ENCODE peak calls at places on chromosomes 3 and 15, in nine cellular contexts. Y, J, G, D, A, F, V, S and Z are unnamed samples.

GRCh38 chr3:194861375-194861774 is 175.7 kb downstream of the FAM43A start:
- DNase-seq in A (no peak), F (no peak), D (no peak), G (no peak), V (no peak), S (no peak), J (no peak), Y (no peak), Z (no peak)

GRCh38 chr3:172065534-172065933 is 26.2 kb downstream of the FNDC3B start:
- DNase-seq in J (no peak), V (no peak), D (no peak), A (no peak), S (no peak), F (peak), G (no peak), Y (no peak), Z (peak)

GRCh38 chr3:107690522-107691138 is 167.9 kb downstream of the BBX start:
- DNase-seq in V (peak), Y (no peak), J (no peak), A (peak), F (no peak), D (no peak), G (peak), S (peak), Z (peak)

GRCh38 chr3:140355481-140355880 is 322.4 kb upstream of the TRIM42 start:
- DNase-seq in G (no peak), Y (no peak), F (no peak), A (no peak), V (no peak), D (no peak), J (no peak), S (no peak), Z (no peak)

GRCh38 chr3:197339841-197340520 is 41.6 kb upstream of the DLG1 start:
- DNase-seq in G (no peak), J (no peak), D (no peak), V (no peak), Y (no peak), S (peak), F (no peak), A (peak), Z (peak)

GRCh38 chr3:55750525-55750924 is 263.4 kb upstream of the WNT5A start:
- DNase-seq in Y (no peak), J (no peak), D (no peak), A (peak), V (no peak), S (peak), G (no peak), F (peak), Z (peak)

GRCh38 chr3:175659951-175660350 is 800.8 kb downstream of the NAALADL2 start:
- DNase-seq in A (no peak), Y (no peak), D (no peak), V (no peak), F (no peak), G (no peak), J (no peak), S (no peak), Z (no peak)

GRCh38 chr3:194282436-194283122 is 68.5 kb downstream of the CPN2 start:
- DNase-seq in G (no peak), A (no peak), D (no peak), V (no peak), S (no peak), Y (no peak), F (no peak), J (no peak), Z (no peak)

GRCh38 chr15:91426412-91426811 is 326.4 kb downstream of the SV2B start:
- DNase-seq in A (peak), Y (no peak), S (no peak), G (no peak), V (no peak), D (no peak), J (no peak), F (no peak), Z (no peak)

GRCh38 chr3:171430530-171430929 is 29.7 kb downstream of the TNIK start:
- DNase-seq in A (no peak), Y (no peak), G (no peak), D (no peak), J (no peak), F (no peak), V (no peak), S (no peak), Z (no peak)

GRCh38 chr3:177150970-177151627 is 46.2 kb downstream of the TBL1XR1 start:
- DNase-seq in S (peak), A (peak), D (no peak), V (peak), G (no peak), F (peak), J (no peak), Y (no peak), Z (peak)

GRCh38 chr3:10508235-10508618 is 2.8 kb upstream of the ATP2B2 start:
- DNase-seq in S (no peak), D (no peak), J (no peak), G (no peak), A (no peak), Y (no peak), V (no peak), F (no peak), Z (no peak)

GRCh38 chr3:173893066-173893465 is 495.5 kb downstream of the NLGN1 start:
- DNase-seq in Y (no peak), S (no peak), F (no peak), J (no peak), A (no peak), D (no peak), G (no peak), V (peak), Z (peak)

GRCh38 chr3:81758275-81758674 is 3.2 kb downstream of the GBE1 start:
- DNase-seq in A (no peak), S (no peak), Y (no peak), D (no peak), G (no peak), J (no peak), F (peak), V (no peak), Z (peak)

GRCh38 chr3:18382760-18383369 is 42.3 kb downstream of the SATB1 start:
- DNase-seq in G (no peak), F (no peak), J (no peak), D (no peak), S (no peak), A (no peak), Y (no peak), V (no peak), Z (no peak)

GRCh38 chr3:33074217-33075067 is 22.5 kb downstream of the GLB1 start:
- DNase-seq in G (peak), S (peak), A (peak), Y (peak), F (no peak), J (peak), D (peak), V (peak), Z (peak)

GRCh38 chr3:186598108-186598784 is 14.6 kb upstream of the AHSG start:
- DNase-seq in S (no peak), J (no peak), Y (no peak), D (no peak), G (no peak), F (no peak), V (no peak), A (peak), Z (peak)

GRCh38 chr3:185789891-185790830 is 34.7 kb downstream of the IGF2BP2 start:
- DNase-seq in V (no peak), A (no peak), F (no peak), S (peak), Y (no peak), D (no peak), J (no peak), G (no peak), Z (no peak)

GRCh38 chr3:175777495-175777894 is 918.4 kb downstream of the NAALADL2 start:
- DNase-seq in V (no peak), D (no peak), A (no peak), Y (no peak), J (no peak), S (peak), F (no peak), G (no peak), Z (peak)

GRCh38 chr15:58777107-58777506 is 6.0 kb downstream of the MINDY2 start:
- DNase-seq in Y (no peak), J (peak), D (no peak), V (no peak), G (no peak), A (no peak), F (no peak), S (no peak), Z (no peak)

GRCh38 chr3:159486580-159486979 is 502.1 kb upstream of the IL12A start:
- DNase-seq in A (peak), J (no peak), D (no peak), F (no peak), V (no peak), S (peak), Y (no peak), G (peak), Z (peak)

GRCh38 chr3:100640633-100641032 is 31.2 kb downstream of the ADGRG7 start:
- DNase-seq in G (no peak), A (no peak), F (no peak), V (no peak), J (no peak), S (no peak), D (no peak), Y (no peak), Z (no peak)

GRCh38 chr3:14810795-14811661 is 7.7 kb upstream of the FGD5 start:
- DNase-seq in S (no peak), V (no peak), A (no peak), D (no peak), G (no peak), J (no peak), F (no peak), Y (no peak), Z (no peak)